ENCODE peak calls at places on chromosomes 3 and 15, in nine cellular contexts. W, A, F, K, P, S, Q, E and B are unnamed samples.

GRCh38 chr15:52243697-52244555 is 51.7 kb downstream of the MYO5C start:
- DNase-seq in W (no peak), A (no peak), F (no peak), K (no peak), P (no peak), S (no peak), Q (no peak), E (no peak), B (peak)

GRCh38 chr3:97772926-97773325 is 8.4 kb downstream of the ARL6 start:
- DNase-seq in W (no peak), A (no peak), F (no peak), K (no peak), P (no peak), S (no peak), Q (no peak), E (no peak), B (no peak)

GRCh38 chr15:88697276-88697675 is 58.5 kb downstream of the ISG20 start:
- DNase-seq in W (no peak), A (no peak), F (no peak), K (no peak), P (no peak), S (no peak), Q (no peak), E (no peak), B (no peak)

GRCh38 chr3:11335056-11335608 is 62.9 kb downstream of the ATG7 start:
- DNase-seq in W (peak), A (no peak), F (no peak), K (peak), P (peak), S (peak), Q (no peak), E (no peak), B (no peak)

GRCh38 chr3:196288141-196288460 is 575 bp upstream of the PCYT1A start:
- DNase-seq in W (no peak), A (no peak), F (no peak), K (no peak), P (no peak), S (no peak), Q (no peak), E (no peak), B (no peak)

GRCh38 chr3:65776494-65776893 is 262.2 kb downstream of the MAGI1 start:
- DNase-seq in W (peak), A (no peak), F (no peak), K (peak), P (no peak), S (no peak), Q (no peak), E (no peak), B (no peak)

GRCh38 chr3:180274536-180274935 is 237.8 kb upstream of the PEX5L start:
- DNase-seq in W (no peak), A (no peak), F (no peak), K (no peak), P (no peak), S (peak), Q (no peak), E (no peak), B (no peak)

GRCh38 chr3:158709666-158710083 is 22.6 kb downstream of the RARRES1 start:
- DNase-seq in W (no peak), A (no peak), F (no peak), K (no peak), P (no peak), S (no peak), Q (no peak), E (no peak), B (no peak)

GRCh38 chr3:122365073-122365472 is 18.0 kb downstream of the MIX23 start:
- DNase-seq in W (no peak), A (no peak), F (no peak), K (no peak), P (no peak), S (no peak), Q (no peak), E (no peak), B (no peak)

GRCh38 chr15:45112592-45113379 is 1.2 kb downstream of the DUOX2 start:
- DNase-seq in W (no peak), A (no peak), F (no peak), K (peak), P (no peak), S (peak), Q (no peak), E (no peak), B (no peak)

GRCh38 chr15:33322091-33322490 is 11.3 kb downstream of the RYR3 start:
- DNase-seq in W (no peak), A (no peak), F (no peak), K (no peak), P (no peak), S (no peak), Q (no peak), E (no peak), B (no peak)

GRCh38 chr3:189776163-189776824 is 145.1 kb downstream of the TP63 start:
- DNase-seq in W (no peak), A (no peak), F (no peak), K (no peak), P (no peak), S (peak), Q (no peak), E (no peak), B (no peak)

GRCh38 chr15:29998017-29998416 is 84.7 kb upstream of the GOLGA8J start:
- DNase-seq in W (no peak), A (no peak), F (no peak), K (no peak), P (no peak), S (no peak), Q (no peak), E (no peak), B (no peak)

GRCh38 chr15:71437919-71438318 is 322.6 kb downstream of the THSD4 start:
- DNase-seq in W (no peak), A (no peak), F (no peak), K (no peak), P (no peak), S (no peak), Q (no peak), E (peak), B (no peak)

GRCh38 chr3:170496026-170496867 is 77.6 kb downstream of the CLDN11 start:
- DNase-seq in W (no peak), A (no peak), F (no peak), K (no peak), P (no peak), S (peak), Q (no peak), E (no peak), B (no peak)

DNA sequence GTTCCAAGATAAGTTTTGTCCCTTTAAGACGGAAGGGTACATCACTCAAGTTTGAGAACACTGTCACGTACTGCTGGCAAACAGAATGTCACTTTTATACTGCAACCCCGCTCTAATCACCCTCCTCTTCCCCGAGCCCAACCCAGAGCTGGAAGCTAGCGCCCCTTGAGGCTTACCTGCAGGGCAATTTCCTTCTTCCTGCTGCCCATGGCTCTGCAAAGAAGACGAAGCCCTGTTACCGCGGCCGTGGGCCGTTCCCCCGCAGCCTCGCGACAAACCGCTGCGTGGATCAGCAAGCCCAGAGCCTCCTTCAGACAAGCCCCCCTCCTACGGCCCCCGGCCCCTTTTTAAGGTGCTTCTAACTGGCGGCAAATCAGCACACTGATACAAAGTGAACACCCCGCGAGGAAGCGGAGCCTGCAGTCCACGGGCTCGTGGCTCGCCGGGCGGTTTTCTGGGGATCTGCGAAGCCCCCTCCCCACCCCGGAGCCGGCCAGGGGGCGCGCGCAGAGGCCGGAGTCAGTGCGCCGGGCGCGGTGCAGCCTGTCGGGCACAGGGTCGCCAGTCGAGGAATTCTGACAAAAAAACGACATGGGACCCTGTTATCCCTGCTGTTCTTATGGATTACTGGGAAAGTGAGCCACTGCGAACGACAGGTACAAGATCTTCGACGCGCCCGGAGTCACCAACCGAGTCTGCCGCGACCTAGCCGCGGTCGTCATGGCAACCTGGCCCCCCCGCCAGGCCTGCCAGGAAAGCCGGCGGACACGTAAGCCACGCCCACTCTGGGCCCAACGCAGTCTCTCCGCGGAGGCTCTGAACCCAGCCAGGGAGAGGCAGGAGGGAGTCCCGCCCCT is at the start of gene NME9:
- DNase-seq in W (no peak), A (no peak), F (peak), K (peak), P (peak), S (peak), Q (peak), E (peak), B (peak)
- TF ChIP-seq POLR2AphosphoS5 in W (no peak), A (no peak), F (peak), K (no peak), P (no peak), S (no peak), Q (no peak), E (peak), B (no peak)

DNA sequence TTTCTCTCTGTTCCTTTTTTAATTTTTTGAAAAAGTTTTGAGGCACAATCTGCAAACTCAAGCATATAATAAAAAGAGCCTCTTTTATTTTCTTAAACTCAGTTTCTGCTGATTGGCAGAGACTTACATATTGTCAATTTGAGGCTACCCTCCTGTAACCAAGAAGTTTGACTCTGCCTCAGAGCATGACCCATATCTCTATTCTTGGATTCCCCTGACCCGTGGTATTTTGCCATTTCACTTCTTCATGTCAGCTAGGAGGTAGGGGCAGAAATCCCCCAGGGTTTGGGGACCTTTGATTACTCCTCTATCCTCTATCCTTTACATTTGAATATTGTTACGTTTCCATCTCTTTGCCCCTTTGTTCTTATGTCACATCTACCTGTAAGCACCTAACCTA is 479.1 kb upstream of the ALCAM start:
- DNase-seq in W (no peak), A (no peak), F (no peak), K (no peak), P (no peak), S (no peak), Q (no peak), E (no peak), B (no peak)
- H3K27ac ChIP-seq in W (no peak), A (no peak), F (no peak), K (no peak), P (no peak), S (no peak), Q (no peak), E (no peak), B (no peak)

DNA sequence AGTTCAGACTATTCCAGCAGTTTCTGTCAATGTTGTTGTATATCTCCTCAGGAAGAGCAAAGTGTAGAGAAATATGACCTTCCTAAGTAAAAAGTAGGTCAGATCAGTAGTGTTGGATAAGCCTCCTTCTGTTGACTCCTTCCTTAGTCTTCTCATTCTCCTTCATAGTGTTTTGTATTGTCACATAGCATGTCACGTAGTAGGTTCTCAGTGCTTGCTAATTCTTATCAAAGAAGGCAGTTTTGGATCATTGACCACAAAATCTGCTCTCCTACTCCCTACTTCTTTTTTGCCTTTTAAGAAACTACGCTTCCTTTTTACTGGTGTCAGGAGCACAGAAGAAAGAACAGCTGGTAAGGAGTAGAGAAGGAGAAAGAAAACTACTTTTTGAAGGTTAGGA is 1.0 kb upstream of the MGA start:
- DNase-seq in W (no peak), A (no peak), F (no peak), K (no peak), P (no peak), S (no peak), Q (no peak), E (no peak), B (no peak)
- H3K4me3 ChIP-seq in W (no peak), A (no peak), F (no peak), K (no peak), P (no peak), S (peak), Q (no peak), E (no peak), B (no peak)

DNA sequence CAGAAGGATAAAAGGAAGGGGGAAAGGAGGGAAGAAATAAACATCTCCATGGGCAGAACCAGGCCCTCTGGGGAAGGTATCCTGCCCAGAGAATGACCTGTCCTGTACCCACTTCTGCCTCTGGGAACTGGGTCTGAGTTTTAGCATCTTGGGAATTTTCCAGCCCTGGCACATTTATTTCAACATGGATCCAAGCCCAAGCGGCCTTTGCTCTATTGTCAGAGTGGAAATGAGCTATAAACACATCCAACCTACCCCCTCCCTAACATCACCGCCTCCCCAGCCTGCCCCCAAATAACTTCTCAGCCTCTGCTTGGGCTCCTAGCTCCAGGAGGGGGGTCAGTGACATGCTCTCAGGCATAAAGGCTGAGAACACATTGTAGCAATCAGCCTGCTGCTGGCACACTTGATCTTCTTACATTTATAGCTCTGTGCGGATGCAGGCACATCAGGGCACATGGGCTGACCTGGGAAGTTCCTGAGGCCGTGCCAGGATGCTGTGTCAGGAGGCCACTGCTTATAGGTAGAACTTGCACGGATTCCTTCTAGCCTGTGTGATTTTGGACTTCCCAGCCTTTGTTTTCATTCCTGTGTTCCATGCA is 4.6 kb upstream of the OXTR start:
- DNase-seq in W (no peak), A (peak), F (no peak), K (no peak), P (no peak), S (no peak), Q (no peak), E (no peak), B (no peak)
- TF ChIP-seq POLR2AphosphoS5 in W (no peak), A (no peak), F (no peak), K (no peak), P (no peak), S (no peak), Q (no peak), E (no peak), B (no peak)

GRCh38 chr3:44439499-44440295 is 37.8 kb downstream of the ZNF445 start:
- DNase-seq in W (no peak), A (no peak), F (peak), K (peak), P (peak), S (no peak), Q (peak), E (peak), B (peak)

GRCh38 chr3:44445786-44446185 is 31.7 kb downstream of the ZNF445 start:
- DNase-seq in W (no peak), A (no peak), F (no peak), K (no peak), P (no peak), S (no peak), Q (no peak), E (no peak), B (no peak)

GRCh38 chr3:44444896-44445691 is 32.4 kb downstream of the ZNF445 start:
- DNase-seq in W (no peak), A (no peak), F (no peak), K (no peak), P (no peak), S (no peak), Q (no peak), E (peak), B (no peak)

GRCh38 chr3:44444437-44444836 is 33.0 kb downstream of the ZNF445 start:
- DNase-seq in W (no peak), A (no peak), F (no peak), K (no peak), P (no peak), S (no peak), Q (no peak), E (peak), B (no peak)

GRCh38 chr3:44442591-44443309 is 34.7 kb downstream of the ZNF445 start:
- DNase-seq in W (no peak), A (no peak), F (no peak), K (no peak), P (no peak), S (no peak), Q (no peak), E (peak), B (no peak)
- H3K27ac ChIP-seq in W (no peak), A (no peak), F (peak), K (no peak), P (peak), S (no peak), Q (no peak), E (no peak), B (peak)

GRCh38 chr15:98549003-98549402 is 99.3 kb upstream of the IGF1R start:
- DNase-seq in W (no peak), A (no peak), F (no peak), K (no peak), P (no peak), S (no peak), Q (no peak), E (no peak), B (no peak)

GRCh38 chr15:98547741-98548166 is 100.6 kb upstream of the IGF1R start:
- DNase-seq in W (no peak), A (no peak), F (peak), K (no peak), P (no peak), S (peak), Q (peak), E (peak), B (no peak)

GRCh38 chr15:98549741-98550140 is 98.6 kb upstream of the IGF1R start:
- DNase-seq in W (no peak), A (no peak), F (peak), K (no peak), P (no peak), S (no peak), Q (no peak), E (no peak), B (no peak)

GRCh38 chr15:98547255-98547654 is 101.1 kb upstream of the IGF1R start:
- DNase-seq in W (no peak), A (no peak), F (no peak), K (no peak), P (no peak), S (no peak), Q (no peak), E (no peak), B (no peak)

DNA sequence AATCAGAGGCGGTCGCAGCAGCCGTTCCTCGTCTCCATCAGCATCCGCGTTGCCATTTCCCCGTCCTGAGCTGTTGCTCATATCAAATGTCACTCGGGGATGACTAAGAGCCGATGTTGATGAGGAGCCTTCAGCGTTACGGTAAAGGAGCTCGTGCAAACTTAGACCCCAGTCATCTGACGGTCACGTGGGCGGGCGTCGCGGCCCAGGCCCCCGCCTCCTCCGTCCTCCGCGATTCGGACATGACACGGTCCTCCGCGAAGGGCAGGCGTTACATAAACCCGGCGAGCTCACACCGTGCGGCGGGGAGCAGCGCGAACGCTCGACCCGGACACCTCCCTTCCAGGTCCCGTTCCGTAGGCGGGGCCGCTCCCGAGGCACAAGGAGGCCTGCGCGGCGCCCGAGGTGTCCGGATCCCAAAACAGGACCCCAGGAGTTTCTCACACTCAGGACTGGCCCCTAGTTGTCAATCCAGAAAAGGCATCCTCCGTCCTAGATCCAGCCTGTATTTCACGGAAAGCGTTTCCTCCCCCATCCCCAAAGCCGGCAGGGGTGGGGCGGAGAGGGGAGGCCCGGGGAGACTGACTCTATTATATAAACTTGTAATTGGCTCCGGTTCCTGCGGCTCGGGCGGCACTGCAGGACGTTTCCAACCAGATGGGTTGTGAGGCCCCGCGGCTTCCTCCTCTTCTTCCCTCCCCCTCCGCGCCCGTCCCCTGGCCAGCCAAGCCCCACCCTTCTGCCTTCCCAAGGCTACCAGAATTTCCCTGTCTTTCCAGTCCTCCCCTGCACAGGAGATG is 100.0 kb upstream of the IGF1R start:
- DNase-seq in W (no peak), A (no peak), F (peak), K (peak), P (no peak), S (peak), Q (peak), E (peak), B (peak)
- H3K4me3 ChIP-seq in W (peak), A (peak), F (peak), K (peak), P (no peak), S (peak), Q (peak), E (peak), B (peak)